ENCODE peak calls at places on chromosomes 13 and 19, in eight cellular contexts. L is HFF-Myc, C is brain microvascular endothelial cell, E is tibial artery, Z is AG10803, H is Panc1, K is retinal pigment epithelial cell, J is astrocyte. V is an unnamed sample.

GRCh38 chr13:40624338-40624737 is 42.1 kb downstream of the FOXO1 start:
- DNase-seq in C (peak), H (no peak), J (peak), L (no peak), Z (peak), E (no peak), K (no peak), V (peak)

GRCh38 chr13:106034201-106034600 is 501.3 kb downstream of the EFNB2 start:
- DNase-seq in C (no peak), J (peak), L (no peak), H (no peak), E (no peak), Z (peak), K (no peak), V (peak)

GRCh38 chr13:106586764-106587163 is 18.8 kb upstream of the ARGLU1 start:
- DNase-seq in E (no peak), J (no peak), C (no peak), K (no peak), Z (no peak), L (no peak), H (no peak), V (no peak)

GRCh38 chr19:1250374-1251232 is 2.2 kb downstream of the MIDN start:
- DNase-seq in C (peak), L (no peak), H (no peak), J (no peak), K (no peak), E (no peak), Z (peak), V (peak)

GRCh38 chr13:112486386-112487126 is 101.4 kb downstream of the TUBGCP3 start:
- DNase-seq in Z (peak), L (no peak), C (no peak), J (no peak), K (no peak), E (no peak), H (no peak), V (no peak)

GRCh38 chr13:41613984-41614581 is 156.7 kb downstream of the RGCC start:
- DNase-seq in C (peak), H (no peak), E (peak), L (peak), Z (peak), J (peak), K (peak), V (peak)

GRCh38 chr13:98466634-98467236 is 110.2 kb downstream of the STK24 start:
- DNase-seq in L (no peak), H (no peak), C (peak), Z (peak), J (no peak), K (no peak), E (no peak), V (peak)

GRCh38 chr13:113129480-113129879 is 6.9 kb downstream of the F10 start:
- DNase-seq in L (no peak), C (no peak), Z (no peak), J (no peak), K (no peak), H (no peak), E (no peak), V (no peak)

GRCh38 chr19:54172764-54173699 is at the start of gene TMC4:
- DNase-seq in E (no peak), C (no peak), L (no peak), K (no peak), H (no peak), J (no peak), Z (peak), V (no peak)

GRCh38 chr19:2982983-2983350 is 5.6 kb downstream of the TLE6 start:
- DNase-seq in K (peak), C (no peak), Z (peak), H (no peak), E (peak), J (peak), L (no peak), V (peak)

GRCh38 chr19:53785196-53785889 is 38.8 kb downstream of the NLRP12 start:
- DNase-seq in Z (no peak), E (no peak), K (no peak), C (no peak), J (no peak), H (no peak), L (no peak), V (no peak)

GRCh38 chr19:12913011-12913561 is 6.0 kb downstream of the SYCE2 start:
- DNase-seq in H (no peak), J (peak), L (no peak), E (peak), C (no peak), K (peak), Z (peak), V (peak)

GRCh38 chr13:34139660-34140059 is 321.7 kb downstream of the RFC3 start:
- DNase-seq in Z (no peak), E (no peak), K (no peak), J (no peak), C (no peak), L (no peak), H (no peak), V (no peak)

GRCh38 chr13:65032825-65033224 is 2197.3 kb downstream of the PCDH9 start:
- DNase-seq in K (no peak), E (no peak), L (no peak), H (no peak), Z (no peak), C (no peak), J (no peak), V (no peak)

GRCh38 chr13:20288561-20288960 is 56.4 kb upstream of the GJB6 start:
- DNase-seq in E (no peak), K (no peak), L (no peak), Z (no peak), J (no peak), C (no peak), H (no peak), V (no peak)

GRCh38 chr19:47243364-47243775 is 12.4 kb upstream of the BBC3 start:
- DNase-seq in H (no peak), E (no peak), L (no peak), Z (peak), C (no peak), K (no peak), J (peak), V (no peak)

GRCh38 chr19:30376272-30376671 is 4.1 kb downstream of the ZNF536 start:
- DNase-seq in J (no peak), C (no peak), K (no peak), H (no peak), L (no peak), Z (no peak), E (peak), V (no peak)

GRCh38 chr19:6269101-6269886 is 10.5 kb downstream of the MLLT1 start:
- DNase-seq in H (no peak), L (no peak), C (no peak), K (no peak), Z (no peak), E (no peak), J (no peak), V (no peak)

GRCh38 chr19:53865918-53866696 is 1.6 kb upstream of the MYADM start:
- DNase-seq in E (peak), L (no peak), C (no peak), K (no peak), H (no peak), J (no peak), Z (peak), V (peak)

GRCh38 chr13:66296328-66296727 is 933.8 kb downstream of the PCDH9 start:
- DNase-seq in Z (no peak), J (no peak), E (no peak), H (no peak), K (no peak), C (no peak), L (no peak), V (no peak)

GRCh38 chr19:48798937-48799336 is 11.9 kb downstream of the BCAT2 start:
- DNase-seq in E (no peak), J (no peak), K (no peak), H (no peak), C (peak), Z (peak), L (no peak), V (peak)

GRCh38 chr19:4499855-4500254 is 18.4 kb downstream of the PLIN4 start:
- DNase-seq in E (no peak), L (no peak), C (no peak), J (no peak), K (no peak), Z (no peak), H (no peak), V (no peak)

GRCh38 chr13:21683034-21683733 is 12.3 kb downstream of the FGF9 start:
- DNase-seq in Z (peak), J (peak), C (peak), H (no peak), E (no peak), K (no peak), L (no peak), V (no peak)

GRCh38 chr19:2695288-2695866 is 7.1 kb downstream of the GNG7 start:
- DNase-seq in J (no peak), Z (no peak), H (no peak), C (no peak), K (peak), L (no peak), E (peak), V (no peak)

GRCh38 chr19:48878219-48879024 is 6.2 kb downstream of the PPP1R15A start:
- DNase-seq in H (no peak), E (peak), J (peak), C (peak), L (no peak), Z (peak), K (peak), V (peak)

DNA sequence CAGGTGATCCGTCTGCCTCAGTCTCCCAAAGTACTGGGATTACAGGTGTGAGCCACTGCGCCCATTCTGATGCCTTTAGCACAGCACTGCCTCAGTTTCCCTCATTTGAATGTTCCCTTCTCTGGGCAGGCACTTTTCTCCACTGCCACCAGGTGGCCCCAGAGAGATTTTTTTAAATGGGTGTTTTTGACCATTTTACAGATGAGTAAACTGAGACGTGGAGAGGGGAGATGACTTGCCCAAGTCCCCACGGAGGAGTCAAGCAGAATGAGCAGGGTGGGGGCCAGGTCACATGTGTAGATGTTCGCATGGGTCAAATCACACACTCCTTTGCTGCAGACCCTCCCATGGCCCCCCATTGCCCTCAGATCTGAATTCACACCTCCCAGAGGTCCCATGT is 3.2 kb upstream of the PDE4C start:
- DNase-seq in K (no peak), J (no peak), H (no peak), L (no peak), Z (no peak), C (no peak), E (no peak), V (no peak)
- TF ChIP-seq CTCF in K (peak), J (no peak), H (no peak), L (peak), Z (peak), C (peak), E (peak), V (peak)

GRCh38 chr19:58034476-58034790 is 608 bp downstream of the ZSCAN1 start:
- DNase-seq in C (no peak), Z (no peak), K (no peak), H (no peak), E (no peak), J (no peak), L (no peak), V (no peak)
- H3K4me3 ChIP-seq in C (peak), Z (no peak), K (peak), H (no peak), E (no peak), J (no peak), L (no peak), V (peak)

GRCh38 chr13:70798385-70798784 is 690.1 kb upstream of the KLHL1 start:
- DNase-seq in C (no peak), H (no peak), K (no peak), J (no peak), L (no peak), Z (no peak), E (no peak), V (no peak)

GRCh38 chr13:70792121-70792520 is 683.9 kb upstream of the KLHL1 start:
- DNase-seq in J (no peak), Z (no peak), H (no peak), K (no peak), E (no peak), C (no peak), L (no peak), V (no peak)

GRCh38 chr13:70795484-70795883 is 687.2 kb upstream of the KLHL1 start:
- DNase-seq in J (no peak), C (no peak), L (no peak), H (no peak), E (no peak), Z (no peak), K (no peak), V (no peak)
- TF ChIP-seq CTCF in J (no peak), C (no peak), L (no peak), H (no peak), E (no peak), Z (no peak), K (no peak), V (no peak)

GRCh38 chr13:93561553-93561952 is 334.9 kb downstream of the GPC6 start:
- DNase-seq in J (no peak), Z (no peak), H (no peak), L (no peak), K (no peak), E (no peak), C (no peak), V (no peak)
- H3K4me3 ChIP-seq in J (no peak), Z (no peak), H (no peak), L (no peak), K (no peak), E (no peak), C (no peak), V (no peak)

GRCh38 chr19:50710094-50710493 is 9.5 kb downstream of the SHANK1 start:
- DNase-seq in K (no peak), C (no peak), Z (no peak), J (no peak), E (no peak), L (no peak), H (no peak), V (no peak)
- TF ChIP-seq CTCF in K (no peak), C (peak), Z (peak), J (no peak), E (no peak), L (no peak), H (no peak), V (no peak)

GRCh38 chr13:51763486-51763885 is 40.5 kb downstream of the DHRS12 start:
- DNase-seq in C (no peak), H (no peak), Z (no peak), L (no peak), J (no peak), K (no peak), E (no peak), V (no peak)

GRCh38 chr13:51767100-51767499 is 36.9 kb downstream of the DHRS12 start:
- DNase-seq in E (no peak), L (no peak), C (no peak), K (no peak), J (no peak), H (no peak), Z (no peak), V (no peak)

GRCh38 chr13:51761638-51762350 is 42.2 kb downstream of the DHRS12 start:
- DNase-seq in Z (peak), E (no peak), H (no peak), K (no peak), C (no peak), L (no peak), J (no peak), V (peak)

GRCh38 chr13:51765142-51765515 is 38.8 kb downstream of the DHRS12 start:
- DNase-seq in K (no peak), C (no peak), J (no peak), E (no peak), Z (peak), L (no peak), H (no peak), V (no peak)

GRCh38 chr13:51764184-51765141 is 39.5 kb downstream of the DHRS12 start:
- DNase-seq in Z (peak), E (peak), J (peak), C (peak), L (peak), K (no peak), H (no peak), V (peak)
- H3K4me3 ChIP-seq in Z (no peak), E (no peak), J (no peak), C (no peak), L (no peak), K (no peak), H (no peak), V (no peak)

DNA sequence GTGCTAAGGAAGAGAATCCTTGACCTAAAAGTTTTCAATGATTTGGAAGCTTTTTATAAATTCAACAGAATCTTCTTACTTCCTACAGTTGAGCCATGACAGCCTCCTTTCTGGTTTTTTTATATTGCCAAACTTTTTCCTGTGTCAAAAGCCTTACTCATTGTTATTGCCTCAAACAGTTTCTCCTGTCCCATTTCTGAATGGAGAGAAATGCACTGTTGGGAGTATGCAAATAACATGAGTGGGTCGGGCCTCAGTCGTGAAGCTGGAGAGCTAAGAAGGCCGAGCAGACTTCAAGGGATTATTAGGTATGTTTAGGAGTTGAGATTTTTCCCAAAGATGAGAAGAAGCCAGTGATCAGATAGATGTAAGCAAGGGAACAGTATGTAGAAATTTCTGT is 766.4 kb upstream of the KLHL1 start:
- DNase-seq in L (no peak), K (no peak), Z (no peak), J (no peak), E (no peak), C (no peak), H (no peak), V (no peak)
- TF ChIP-seq CTCF in L (no peak), K (no peak), Z (no peak), J (no peak), E (no peak), C (no peak), H (no peak), V (no peak)

GRCh38 chr19:35513231-35513974 is at the start of gene DMKN:
- DNase-seq in J (no peak), Z (peak), L (no peak), K (no peak), E (no peak), H (no peak), C (peak), V (peak)
- H3K4me3 ChIP-seq in J (no peak), Z (peak), L (no peak), K (no peak), E (no peak), H (no peak), C (no peak), V (no peak)

V was measured in cardiac fibroblast.